ENCODE peak calls at places on chromosomes 6 and 20, in nine cellular contexts. X, U, M, P, T, R, A, F and G are unnamed samples. For H3K27me3, the result is how much of the 10 kb centered on the place peaks cover.

GRCh38 chr6:161117329-161117707 is 125.7 kb downstream of the MAP3K4 start:
- DNase-seq in T (no peak), R (no peak), X (no peak), U (no peak), P (no peak), M (no peak), F (no peak), A (no peak), G (no peak)

GRCh38 chr6:154099211-154099610 is 60.2 kb downstream of the OPRM1 start:
- DNase-seq in U (no peak), M (no peak), X (no peak), P (no peak), A (no peak), F (no peak), T (no peak), R (no peak), G (no peak)

GRCh38 chr6:109372070-109372585 is 10.1 kb downstream of the CD164 start:
- DNase-seq in R (no peak), F (no peak), T (no peak), A (no peak), X (no peak), P (no peak), M (no peak), U (no peak), G (no peak)

GRCh38 chr6:168366473-168366872 is 46.9 kb upstream of the DACT2 start:
- DNase-seq in M (no peak), P (no peak), R (no peak), X (no peak), T (no peak), F (no peak), U (no peak), A (no peak), G (no peak)

GRCh38 chr6:21732731-21733130 is 139.2 kb downstream of the SOX4 start:
- DNase-seq in A (no peak), F (no peak), P (no peak), U (no peak), X (no peak), T (peak), R (no peak), M (no peak), G (no peak)

GRCh38 chr6:33314943-33315752 is 1.3 kb upstream of the TAPBP start:
- DNase-seq in F (no peak), R (peak), X (no peak), U (peak), P (no peak), M (peak), A (peak), T (no peak), G (no peak)

GRCh38 chr6:43736211-43736786 is 33.7 kb upstream of the VEGFA start:
- DNase-seq in T (peak), X (no peak), R (no peak), M (no peak), P (no peak), F (no peak), U (no peak), A (no peak), G (no peak)

GRCh38 chr6:45327956-45328522 is at the start of gene RUNX2:
- DNase-seq in F (peak), R (no peak), M (no peak), A (peak), P (no peak), T (no peak), X (peak), U (no peak), G (no peak)

GRCh38 chr20:7333846-7334245 is 566.4 kb downstream of the BMP2 start:
- DNase-seq in T (no peak), X (no peak), U (no peak), R (no peak), F (no peak), P (no peak), M (no peak), A (no peak), G (no peak)

GRCh38 chr6:82397962-82398692 is 34.5 kb downstream of the TPBG start:
- DNase-seq in A (peak), R (no peak), F (no peak), M (no peak), U (no peak), X (peak), P (no peak), T (no peak), G (no peak)

GRCh38 chr6:37135835-37136694 is 33.9 kb upstream of the PIM1 start:
- DNase-seq in R (no peak), X (peak), F (no peak), A (peak), T (no peak), P (no peak), U (no peak), M (no peak), G (no peak)

GRCh38 chr6:111805511-111806181 is 67.6 kb downstream of the FYN start:
- DNase-seq in R (no peak), M (no peak), U (no peak), F (peak), T (no peak), P (no peak), X (peak), A (peak), G (no peak)

GRCh38 chr20:31661625-31662371 is 24.1 kb downstream of the COX4I2 start:
- DNase-seq in X (peak), A (peak), M (peak), U (peak), F (peak), T (peak), R (peak), P (no peak), G (peak)

GRCh38 chr20:17542481-17542880 is 11.3 kb upstream of the BFSP1 start:
- DNase-seq in M (no peak), U (no peak), X (peak), A (no peak), T (no peak), R (no peak), P (no peak), F (no peak), G (no peak)

DNA sequence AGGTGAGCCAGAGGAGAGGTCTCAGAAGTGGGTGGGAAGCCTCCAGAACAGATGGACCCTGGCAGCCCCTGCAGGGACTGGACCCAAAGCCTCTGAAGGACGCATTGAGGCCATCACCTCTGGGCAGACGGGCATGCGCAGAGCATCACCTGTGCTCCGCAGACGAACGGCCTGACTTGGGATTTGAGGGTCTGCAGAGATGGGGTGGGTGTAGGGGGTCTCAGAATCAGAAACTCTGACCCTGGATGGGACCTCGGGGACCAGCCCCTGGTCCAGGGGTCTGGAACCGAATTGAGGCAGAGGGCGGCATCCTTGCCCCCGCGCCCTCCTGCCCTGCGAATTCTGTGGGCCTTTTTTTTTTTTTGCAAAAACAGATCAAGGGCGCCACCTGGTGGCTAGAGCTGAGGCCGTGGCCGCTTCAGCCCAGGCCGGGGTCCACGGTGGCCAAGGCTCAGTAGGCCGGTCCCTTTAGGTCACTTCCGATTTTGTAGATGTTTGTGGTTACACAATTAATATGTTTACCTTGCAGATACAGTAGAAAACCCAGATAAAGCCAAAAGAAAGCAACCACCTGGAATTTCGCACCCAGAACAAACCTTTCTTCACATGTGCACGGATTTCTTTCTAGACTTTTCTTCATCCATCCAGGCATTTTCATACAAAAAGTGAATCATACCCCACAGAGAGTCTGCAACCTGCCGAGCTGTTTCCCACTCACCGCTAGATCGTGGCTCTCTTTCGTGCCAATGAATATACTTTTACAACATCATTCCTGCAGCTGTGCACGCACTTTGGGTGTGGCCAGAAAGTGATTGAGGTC is 25.9 kb downstream of the ZBP1 start:
- DNase-seq in A (peak), X (peak), R (peak), F (peak), M (peak), T (peak), P (no peak), U (peak), G (no peak)
- TF ChIP-seq CTCF in A (peak), X (peak), R (peak), F (peak), M (peak), T (peak), P (peak), U (peak), G (peak)

DNA sequence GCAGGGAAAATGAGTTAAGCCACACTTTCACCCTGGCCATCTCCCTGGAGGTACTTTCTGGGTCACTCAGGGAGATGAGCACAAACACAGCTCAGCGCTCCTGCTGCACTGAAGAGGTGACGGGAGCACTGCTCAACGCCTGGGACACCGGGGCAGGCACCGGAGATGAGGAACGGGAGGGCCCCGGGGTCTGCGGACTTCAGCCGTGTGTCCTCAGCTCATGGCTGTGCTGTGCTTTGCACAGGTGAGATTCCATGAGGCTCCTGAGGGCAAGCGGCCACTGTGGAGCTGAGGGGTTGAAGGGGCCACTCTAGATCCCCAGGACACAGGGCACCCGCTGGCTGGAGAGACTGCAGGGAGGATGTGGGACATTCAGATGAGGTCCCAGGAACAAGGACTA is 234.2 kb upstream of the EXOC2 start:
- DNase-seq in X (no peak), A (no peak), P (no peak), T (no peak), F (no peak), U (no peak), R (no peak), M (no peak), G (no peak)
- H3K27me3 ChIP-seq in X (under half), A (under half), P (under half), T (under half), F (under half), U (under half), R (under half), M (under half), G (under half)

GRCh38 chr6:108168501-108168979 is 2.7 kb downstream of the NR2E1 start:
- DNase-seq in M (no peak), F (no peak), A (peak), R (peak), X (no peak), P (no peak), U (peak), T (no peak), G (no peak)
- TF ChIP-seq CTCF in M (no peak), F (no peak), A (no peak), R (peak), X (no peak), P (no peak), U (peak), T (no peak), G (no peak)

DNA sequence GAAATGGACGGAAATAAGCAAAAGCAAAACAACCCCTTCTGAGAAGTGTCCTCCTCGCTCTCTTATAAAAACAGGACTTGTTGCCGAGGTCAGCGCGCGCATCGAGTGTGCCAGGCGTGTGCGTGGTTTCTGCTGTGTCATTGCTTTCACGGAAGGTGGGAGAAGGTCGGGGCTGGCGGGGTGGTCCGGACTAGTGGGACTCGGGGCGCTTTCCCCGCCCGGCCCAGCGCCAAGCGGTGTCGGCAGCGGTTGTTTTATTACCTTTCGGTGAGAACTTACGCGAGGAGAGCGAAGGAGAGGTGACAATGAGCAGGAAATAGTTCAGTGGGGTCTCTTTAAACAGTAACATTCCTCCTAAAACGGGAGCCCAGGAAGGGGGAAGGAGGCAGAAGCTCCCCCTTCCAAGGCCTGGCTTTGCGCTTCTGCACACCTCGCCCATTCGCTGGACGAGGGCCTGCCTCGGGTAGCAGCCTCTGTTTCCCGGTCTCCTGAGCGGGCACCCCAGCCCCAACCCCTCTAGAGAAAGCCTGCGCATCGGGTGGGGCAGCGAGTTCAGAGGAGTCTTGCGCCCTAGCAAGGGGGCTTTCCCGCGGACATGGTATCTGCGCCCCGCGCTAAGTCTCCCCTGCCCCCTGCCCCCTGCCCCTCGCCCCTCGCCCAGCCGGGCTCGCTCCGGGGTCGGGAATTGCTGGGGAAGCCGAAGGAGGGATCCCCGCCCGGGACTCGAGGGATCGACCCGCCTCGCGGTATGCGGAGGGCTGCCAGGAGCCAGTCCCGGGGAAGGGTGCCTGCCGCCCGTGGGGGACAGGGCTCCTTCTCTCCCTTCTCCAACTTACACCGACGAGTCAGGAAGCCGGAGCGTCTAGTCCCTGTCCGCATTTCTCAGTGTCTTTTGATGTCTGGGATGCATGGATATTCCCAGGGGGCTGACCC is 1.2 kb upstream of the TBXT start:
- DNase-seq in X (no peak), T (no peak), A (no peak), P (no peak), F (no peak), M (peak), U (no peak), R (no peak), G (no peak)
- H3K27me3 ChIP-seq in X (under half), T (under half), A (half or more), P (under half), F (under half), M (half or more), U (under half), R (half or more), G (under half)

DNA sequence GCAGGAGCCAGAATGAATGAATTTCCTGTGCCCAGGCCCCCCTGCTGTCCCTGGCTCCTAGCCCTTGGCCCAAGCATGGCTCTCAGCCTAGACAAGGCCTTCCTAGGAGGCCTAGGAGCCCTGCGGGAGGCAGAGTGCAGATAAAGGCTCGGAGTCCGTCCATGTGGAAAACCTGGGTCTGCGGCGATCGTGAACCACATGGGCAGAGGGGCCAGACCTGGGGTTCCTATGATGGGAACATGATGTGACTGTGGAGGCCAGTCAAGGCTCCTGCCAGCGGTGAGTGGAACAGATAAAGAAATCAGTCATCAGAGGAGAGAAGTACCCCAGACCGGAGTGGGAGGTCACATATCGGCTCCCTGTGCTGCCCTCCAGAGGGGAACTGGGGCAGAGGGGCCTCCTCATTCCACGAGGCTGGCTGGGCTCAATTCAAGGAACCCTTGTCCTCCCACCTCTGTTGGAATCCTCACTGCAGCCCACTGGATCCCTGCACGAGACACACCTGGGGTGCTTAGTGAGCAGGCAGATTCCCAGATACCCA is 5.8 kb upstream of the VSTM2L start:
- DNase-seq in R (no peak), P (no peak), T (peak), U (no peak), F (no peak), X (no peak), M (peak), A (peak), G (peak)
- TF ChIP-seq CTCF in R (no peak), P (no peak), T (peak), U (peak), F (no peak), X (peak), M (peak), A (peak), G (peak)

GRCh38 chr20:57272883-57273282 is 6.4 kb upstream of the BMP7 start:
- DNase-seq in T (peak), P (no peak), F (no peak), A (no peak), U (no peak), R (no peak), X (no peak), M (no peak), G (no peak)

GRCh38 chr20:57269148-57269984 is 2.9 kb upstream of the BMP7 start:
- DNase-seq in P (no peak), R (no peak), A (no peak), M (no peak), X (no peak), F (no peak), U (no peak), T (no peak), G (no peak)

GRCh38 chr20:57268399-57269076 is 2.1 kb upstream of the BMP7 start:
- DNase-seq in U (no peak), P (no peak), R (no peak), F (no peak), M (no peak), X (no peak), A (no peak), T (no peak), G (no peak)

GRCh38 chr20:57267158-57267821 is 849 bp upstream of the BMP7 start:
- DNase-seq in M (no peak), X (no peak), P (no peak), T (no peak), F (no peak), U (no peak), R (no peak), A (no peak), G (no peak)

GRCh38 chr20:57270204-57270937 is 3.9 kb upstream of the BMP7 start:
- DNase-seq in U (no peak), X (no peak), T (no peak), P (no peak), R (no peak), A (no peak), M (no peak), F (no peak), G (no peak)
- H3K27me3 ChIP-seq in U (under half), X (under half), T (half or more), P (under half), R (under half), A (under half), M (under half), F (under half), G (under half)

GRCh38 chr6:85449818-85450577 is at the start of gene NT5E:
- DNase-seq in A (peak), X (peak), P (peak), U (peak), F (peak), R (peak), T (peak), M (no peak), G (peak)

GRCh38 chr6:85452441-85452881 is 2.6 kb downstream of the NT5E start:
- DNase-seq in U (no peak), X (peak), T (no peak), R (no peak), A (peak), F (no peak), M (no peak), P (no peak), G (no peak)

GRCh38 chr6:85449388-85449817 is 480 bp upstream of the NT5E start:
- DNase-seq in M (no peak), R (no peak), T (no peak), A (peak), X (peak), P (no peak), U (peak), F (peak), G (peak)

GRCh38 chr6:85451586-85452306 is 1.9 kb downstream of the NT5E start:
- DNase-seq in R (no peak), U (no peak), M (no peak), A (no peak), T (no peak), P (no peak), F (no peak), X (no peak), G (no peak)

GRCh38 chr6:85450578-85450884 is 648 bp downstream of the NT5E start:
- DNase-seq in U (no peak), P (no peak), A (no peak), T (no peak), M (no peak), X (peak), F (no peak), R (no peak), G (no peak)
- TF ChIP-seq CTCF in U (no peak), P (no peak), A (peak), T (no peak), M (no peak), X (peak), F (no peak), R (no peak), G (no peak)

GRCh38 chr6:84021625-84022024 is 11.9 kb upstream of the MRAP2 start:
- DNase-seq in P (no peak), F (no peak), T (no peak), X (no peak), M (no peak), A (no peak), U (no peak), R (no peak), G (no peak)

GRCh38 chr6:84026721-84027164 is 6.8 kb upstream of the MRAP2 start:
- DNase-seq in A (no peak), F (no peak), T (no peak), M (no peak), U (no peak), R (no peak), X (no peak), P (no peak), G (no peak)

GRCh38 chr6:84028350-84028749 is 5.2 kb upstream of the MRAP2 start:
- DNase-seq in U (no peak), M (no peak), A (no peak), P (no peak), F (no peak), R (no peak), T (no peak), X (no peak), G (no peak)

DNA sequence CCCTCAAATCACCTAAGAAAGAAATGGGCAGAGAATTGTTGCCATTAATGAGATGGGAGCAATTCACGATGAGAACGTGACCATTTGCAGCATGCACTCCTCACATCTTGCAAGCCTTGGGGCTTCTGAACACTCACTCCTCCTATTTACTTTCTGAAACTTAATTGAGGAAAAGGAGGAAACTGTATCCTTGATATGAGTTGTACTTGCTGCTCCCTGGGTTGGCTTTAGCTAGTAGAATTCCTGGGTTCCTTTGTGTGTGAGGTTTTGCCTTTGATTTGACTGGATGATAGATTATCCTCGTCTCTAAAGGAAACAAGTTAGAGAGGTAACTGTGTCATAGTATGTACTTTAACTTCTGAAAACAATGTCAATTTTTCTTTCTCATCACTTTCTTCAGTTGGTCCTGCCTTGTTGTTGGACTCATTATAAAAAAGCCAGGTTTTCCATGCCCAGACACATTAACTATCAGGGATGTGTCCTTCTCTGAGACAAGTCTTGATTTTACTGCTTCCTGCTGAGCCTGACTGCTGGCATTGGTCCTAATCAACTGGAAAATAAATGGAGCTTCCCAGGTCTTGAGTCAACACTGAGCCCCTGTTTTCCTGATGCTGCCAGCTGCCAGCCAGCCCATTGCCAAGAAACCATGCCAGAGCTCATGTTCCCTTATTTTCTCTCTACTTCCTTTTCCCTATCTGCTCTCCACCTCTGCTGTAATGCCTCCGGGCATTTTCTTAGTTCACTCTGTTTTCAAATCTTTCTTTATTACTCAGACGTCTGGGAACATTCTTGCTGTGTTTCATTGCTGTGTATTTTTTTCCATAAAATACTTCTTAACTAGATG is 6.0 kb upstream of the MRAP2 start:
- DNase-seq in P (peak), R (no peak), F (no peak), U (no peak), M (no peak), T (no peak), A (peak), X (no peak), G (no peak)
- H3K27me3 ChIP-seq in P (under half), R (under half), F (under half), U (under half), M (under half), T (under half), A (under half), X (under half), G (under half)

GRCh38 chr6:158999669-159000403 is at the start of gene RSPH3:
- DNase-seq in P (peak), A (peak), X (peak), F (peak), R (peak), U (peak), M (peak), T (peak), G (peak)
- TF ChIP-seq CTCF in P (peak), A (no peak), X (peak), F (no peak), R (peak), U (peak), M (peak), T (peak), G (no peak)